ENCODE peak calls at places on chromosomes 6 and 20, in seven cellular contexts. O, H, U, V, X, P and J are unnamed samples.

GRCh38 chr20:54573838-54574237 is 98.4 kb downstream of the DOK5 start:
- DNase-seq in U (no peak), O (no peak), X (no peak), H (no peak), V (peak; percentile 46), P (no peak), J (no peak)

GRCh38 chr6:31403283-31403989 is at the start of gene MICA:
- DNase-seq in H (peak; percentile 96), P (peak; percentile 93), X (peak; percentile 97), U (peak; percentile 93), V (peak; percentile 75), O (peak; percentile 95), J (peak; percentile 76)

GRCh38 chr6:128370072-128370471 is 150.3 kb downstream of the PTPRK start:
- DNase-seq in H (no peak), V (peak; percentile 52), P (no peak), O (no peak), U (no peak), X (no peak), J (no peak)

GRCh38 chr6:4459981-4460380 is 316.2 kb upstream of the CDYL start:
- DNase-seq in U (no peak), H (no peak), X (no peak), O (no peak), V (no peak), P (no peak), J (no peak)

GRCh38 chr6:151071295-151071694 is 168.5 kb upstream of the AKAP12 start:
- DNase-seq in O (peak; percentile 76), H (no peak), X (no peak), V (peak; percentile 89), P (no peak), U (no peak), J (no peak)

GRCh38 chr20:11716239-11716944 is 201.3 kb upstream of the BTBD3 start:
- DNase-seq in U (no peak), O (peak; percentile 18), X (no peak), V (peak; percentile 57), H (peak; percentile 94), P (no peak), J (no peak)

GRCh38 chr6:111718990-111719389 is 113.3 kb upstream of the TRAF3IP2 start:
- DNase-seq in X (no peak), U (no peak), P (no peak), O (no peak), H (no peak), V (no peak), J (no peak)

GRCh38 chr6:148430897-148431296 is 88.3 kb downstream of the SASH1 start:
- DNase-seq in P (no peak), U (no peak), H (no peak), O (no peak), X (no peak), V (no peak), J (no peak)

GRCh38 chr20:62511915-62512610 is 36.3 kb upstream of the GATA5 start:
- DNase-seq in H (no peak), O (no peak), X (no peak), V (no peak), P (no peak), U (no peak), J (no peak)

GRCh38 chr20:39638671-39639070 is 676.5 kb downstream of the DHX35 start:
- DNase-seq in P (no peak), H (no peak), O (no peak), U (no peak), X (no peak), V (no peak), J (no peak)

GRCh38 chr6:44733868-44734267 is 346.4 kb downstream of the CDC5L start:
- DNase-seq in P (no peak), X (no peak), H (no peak), O (peak; percentile 36), V (peak; percentile 52), U (no peak), J (no peak)

GRCh38 chr6:27757307-27757706 is 154.9 kb downstream of the OR2B2 start:
- DNase-seq in X (no peak), V (peak; percentile 56), U (peak; percentile 33), H (peak; percentile 70), O (peak; percentile 41), P (peak; percentile 57), J (no peak)

GRCh38 chr6:33823806-33824205 is 20.0 kb upstream of the MLN start:
- DNase-seq in H (no peak), P (no peak), V (no peak), X (no peak), U (no peak), O (no peak), J (no peak)

GRCh38 chr20:23358923-23359572 is 2.9 kb upstream of the GZF1 start:
- DNase-seq in V (no peak), H (no peak), X (no peak), P (no peak), U (peak; percentile 68), O (peak; percentile 88), J (no peak)

GRCh38 chr20:21436186-21436585 is 38.9 kb upstream of the NKX2-4 start:
- DNase-seq in O (no peak), H (no peak), V (peak; percentile 32), X (no peak), U (no peak), P (no peak), J (no peak)

GRCh38 chr20:47377122-47377722 is 20.7 kb upstream of the ZMYND8 start:
- DNase-seq in V (no peak), O (no peak), X (no peak), P (no peak), H (peak; percentile 45), U (no peak), J (no peak)

GRCh38 chr6:6643398-6643797 is 54.9 kb downstream of the LY86 start:
- DNase-seq in H (no peak), X (no peak), P (no peak), O (no peak), U (no peak), V (no peak), J (no peak)

GRCh38 chr6:6915219-6915618 is 192.5 kb upstream of the RREB1 start:
- DNase-seq in O (no peak), P (no peak), U (no peak), H (peak; percentile 56), X (no peak), V (peak; percentile 35), J (no peak)

GRCh38 chr6:79420054-79420453 is 117.2 kb downstream of the LCA5 start:
- DNase-seq in V (no peak), O (no peak), X (no peak), P (no peak), H (no peak), U (no peak), J (no peak)

GRCh38 chr20:44601801-44602204 is 19.4 kb downstream of the PKIG start:
- DNase-seq in X (peak; percentile 88), H (no peak), O (peak; percentile 82), V (peak; percentile 85), P (no peak), U (no peak), J (no peak)

GRCh38 chr20:37901667-37902503 is 1.0 kb upstream of the VSTM2L start:
- DNase-seq in V (peak; percentile 73), X (no peak), O (peak; percentile 80), P (no peak), U (peak; percentile 53), H (peak; percentile 88), J (no peak)

GRCh38 chr6:143150291-143150690 is 89.6 kb downstream of the AIG1 start:
- DNase-seq in H (no peak), P (no peak), U (no peak), X (no peak), O (no peak), V (no peak), J (no peak)

GRCh38 chr6:129662980-129663431 is 47.0 kb downstream of the ARHGAP18 start:
- DNase-seq in U (no peak), P (no peak), X (no peak), V (no peak), H (no peak), O (no peak), J (no peak)

GRCh38 chr6:37259191-37259590 is 1.2 kb upstream of the TMEM217 start:
- DNase-seq in P (no peak), V (no peak), X (no peak), U (no peak), O (no peak), H (no peak), J (no peak)

GRCh38 chr6:20084411-20084810 is 127.9 kb downstream of the MBOAT1 start:
- DNase-seq in O (no peak), P (no peak), U (no peak), V (no peak), X (no peak), H (no peak), J (no peak)

GRCh38 chr20:10109621-10110020 is 74.8 kb downstream of the ANKEF1 start:
- DNase-seq in H (no peak), V (no peak), O (no peak), U (no peak), P (no peak), X (no peak), J (no peak)

DNA sequence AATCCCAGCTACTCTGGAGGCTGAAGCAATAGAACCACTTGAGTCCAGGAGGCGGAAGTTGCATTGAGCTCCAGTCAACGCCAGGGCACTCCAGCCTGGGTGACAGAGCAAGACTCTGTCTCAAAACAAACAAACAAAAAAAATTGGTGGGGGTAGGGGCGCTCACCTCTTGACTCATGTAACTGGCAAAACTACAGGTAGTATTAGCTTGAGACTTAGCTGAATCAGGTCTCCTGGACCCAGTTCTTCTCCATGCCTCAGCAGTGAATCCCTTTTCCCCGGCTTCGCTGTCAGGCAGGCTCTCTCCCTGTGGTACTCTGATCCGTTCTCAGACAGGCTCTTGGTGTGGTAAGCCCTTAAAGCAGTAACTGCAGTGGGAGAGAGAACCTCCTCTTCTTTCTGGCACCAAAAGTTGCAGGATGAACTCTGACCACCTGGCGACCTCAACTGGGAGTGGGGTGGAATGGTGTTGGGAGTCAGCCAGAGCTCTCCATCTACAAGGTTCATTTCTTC is 12.9 kb downstream of the SLC9A8 start:
- DNase-seq in H (peak; percentile 40), P (no peak), V (no peak), X (no peak), U (no peak), O (no peak), J (no peak)
- H3K27ac ChIP-seq in H (no peak overlapping the region), P (no peak overlapping the region), V (no peak overlapping the region), X (no peak overlapping the region), U (no peak overlapping the region), O (peak overlapping the region; percentile 4), J (no peak overlapping the region)

GRCh38 chr20:59120919-59121318 is 42.7 kb upstream of the ZNF831 start:
- DNase-seq in X (no peak), U (no peak), H (no peak), V (no peak), O (no peak), P (no peak), J (no peak)
- H3K27ac ChIP-seq in X (no peak overlapping the region), U (no peak overlapping the region), H (no peak overlapping the region), V (no peak overlapping the region), O (no peak overlapping the region), P (no peak overlapping the region), J (no peak overlapping the region)

DNA sequence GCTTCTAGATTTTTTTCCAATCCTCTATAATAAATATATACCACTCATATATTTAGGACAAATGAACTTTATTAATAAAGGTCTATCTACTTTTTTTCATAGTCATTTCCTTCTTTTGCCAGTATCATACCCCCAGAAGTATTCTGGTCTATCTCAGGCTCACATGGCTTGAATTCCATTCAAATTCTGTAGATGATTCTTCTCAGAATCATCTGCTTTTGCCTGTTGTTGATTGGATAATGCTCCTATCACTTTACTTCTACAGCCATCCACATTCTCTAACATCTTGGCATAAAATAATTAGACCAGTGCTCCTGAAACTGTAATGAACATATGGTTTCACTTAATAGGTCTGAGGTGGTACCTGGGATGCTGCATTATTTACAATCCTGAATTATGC is 121.2 kb downstream of the GFRAL start:
- DNase-seq in U (no peak), H (peak; percentile 14), X (no peak), V (no peak), O (no peak), P (no peak), J (no peak)
- H3K27ac ChIP-seq in U (no peak overlapping the region), H (no peak overlapping the region), X (no peak overlapping the region), V (peak overlapping the region; percentile 34), O (no peak overlapping the region), P (no peak overlapping the region), J (no peak overlapping the region)

GRCh38 chr20:64062276-64062595 is 762 bp upstream of the TCEA2 start:
- DNase-seq in H (no peak), U (no peak), V (no peak), O (no peak), P (no peak), X (no peak), J (no peak)
- H3K27ac ChIP-seq in H (no peak overlapping the region), U (peak overlapping the region; percentile 78), V (peak overlapping the region; percentile 94), O (peak overlapping the region; percentile 65), P (peak overlapping the region; percentile 51), X (no peak overlapping the region), J (peak overlapping the region; percentile 91)